ENCODE peak calls at places on chromosome 20, in four cellular contexts. G, J, K and Q are unnamed samples.

GRCh38 chr20:48638546-48638945 is 189.3 kb downstream of the PREX1 start:
- DNase-seq in J (no peak), G (no peak), K (no peak), Q (peak; percentile 61)

GRCh38 chr20:61704661-61705060 is 361.0 kb downstream of the TAF4 start:
- DNase-seq in K (no peak), G (no peak), J (no peak), Q (no peak)

GRCh38 chr20:5864873-5865582 is 85.3 kb downstream of the TRMT6 start:
- DNase-seq in G (peak; percentile 52), K (no peak), J (no peak), Q (peak; percentile 7)

GRCh38 chr20:21018576-21018975 is 87.6 kb downstream of the LINC00237 start:
- DNase-seq in J (no peak), G (no peak), K (no peak), Q (no peak)

GRCh38 chr20:58424218-58424617 is 35.2 kb downstream of the VAPB start:
- DNase-seq in J (no peak), K (no peak), G (no peak), Q (no peak)

GRCh38 chr20:61355096-61355495 is 103.0 kb downstream of the CDH4 start:
- DNase-seq in J (no peak), K (no peak), G (no peak), Q (no peak)

GRCh38 chr20:59634435-59635005 is 30.2 kb downstream of the PHACTR3 start:
- DNase-seq in K (no peak), G (no peak), J (no peak), Q (no peak)

GRCh38 chr20:14790771-14791517 is 453.5 kb upstream of the FLRT3 start:
- DNase-seq in K (no peak), G (no peak), J (no peak), Q (no peak)

GRCh38 chr20:33721391-33722140 is 1.5 kb upstream of the PXMP4 start:
- DNase-seq in K (no peak), G (no peak), J (no peak), Q (no peak)

GRCh38 chr20:23820493-23820892 is 6.0 kb downstream of the CST2 start:
- DNase-seq in K (no peak), J (no peak), G (no peak), Q (no peak)

GRCh38 chr20:55582498-55582897 is 422.8 kb downstream of the CBLN4 start:
- DNase-seq in K (no peak), J (no peak), G (no peak), Q (no peak)

GRCh38 chr20:13336308-13337089 is 115.4 kb downstream of the ISM1 start:
- DNase-seq in G (peak; percentile 62), J (no peak), K (no peak), Q (peak; percentile 60)

GRCh38 chr20:57514273-57514751 is 10.6 kb downstream of the CTCFL start:
- DNase-seq in J (peak; percentile 91), K (peak; percentile 59), G (peak; percentile 88), Q (peak; percentile 79)

GRCh38 chr20:6635034-6635736 is 132.3 kb upstream of the BMP2 start:
- DNase-seq in K (no peak), G (no peak), J (no peak), Q (no peak)

GRCh38 chr20:46708172-46708860 is 1.1 kb upstream of the SLC2A10 start:
- DNase-seq in K (no peak), G (no peak), J (peak; percentile 89), Q (peak; percentile 44)

GRCh38 chr20:17688965-17689364 is 6.9 kb upstream of the RRBP1 start:
- DNase-seq in J (no peak), K (no peak), G (no peak), Q (no peak)

GRCh38 chr20:10531848-10532247 is 96.7 kb downstream of the SLX4IP start:
- DNase-seq in K (no peak), G (no peak), J (no peak), Q (no peak)

GRCh38 chr20:61933481-61933950 is 132.2 kb downstream of the TAF4 start:
- DNase-seq in G (no peak), J (peak; percentile 44), K (no peak), Q (no peak)

GRCh38 chr20:45880988-45881788 is at the start of gene ZSWIM1:
- DNase-seq in K (peak; percentile 98), J (peak; percentile 100), G (peak; percentile 100), Q (peak; percentile 100)

GRCh38 chr20:58700823-58701222 is 8.2 kb downstream of the NPEPL1 start:
- DNase-seq in G (no peak), K (no peak), J (peak; percentile 35), Q (no peak)

GRCh38 chr20:3168079-3168828 is 5.1 kb downstream of the LZTS3 start:
- DNase-seq in G (no peak), K (no peak), J (peak; percentile 89), Q (peak; percentile 68)

GRCh38 chr20:46406986-46407670 is 713 bp upstream of the ELMO2 start:
- DNase-seq in G (peak; percentile 42), J (peak; percentile 64), K (no peak), Q (peak; percentile 70)

GRCh38 chr20:50470249-50470858 is 39.8 kb upstream of the PTPN1 start:
- DNase-seq in J (no peak), K (no peak), G (no peak), Q (peak; percentile 36)

GRCh38 chr20:52190437-52191131 is 995 bp downstream of the ZFP64 start:
- DNase-seq in G (peak; percentile 89), J (peak; percentile 68), K (peak; percentile 10), Q (peak; percentile 61)

GRCh38 chr20:60297649-60298048 is 339.4 kb downstream of the CDH26 start:
- DNase-seq in G (no peak), K (no peak), J (no peak), Q (no peak)

GRCh38 chr20:43448748-43449535 is 8.8 kb upstream of the SRSF6 start:
- DNase-seq in G (peak; percentile 86), J (peak; percentile 82), K (peak; percentile 40), Q (peak; percentile 62)

DNA sequence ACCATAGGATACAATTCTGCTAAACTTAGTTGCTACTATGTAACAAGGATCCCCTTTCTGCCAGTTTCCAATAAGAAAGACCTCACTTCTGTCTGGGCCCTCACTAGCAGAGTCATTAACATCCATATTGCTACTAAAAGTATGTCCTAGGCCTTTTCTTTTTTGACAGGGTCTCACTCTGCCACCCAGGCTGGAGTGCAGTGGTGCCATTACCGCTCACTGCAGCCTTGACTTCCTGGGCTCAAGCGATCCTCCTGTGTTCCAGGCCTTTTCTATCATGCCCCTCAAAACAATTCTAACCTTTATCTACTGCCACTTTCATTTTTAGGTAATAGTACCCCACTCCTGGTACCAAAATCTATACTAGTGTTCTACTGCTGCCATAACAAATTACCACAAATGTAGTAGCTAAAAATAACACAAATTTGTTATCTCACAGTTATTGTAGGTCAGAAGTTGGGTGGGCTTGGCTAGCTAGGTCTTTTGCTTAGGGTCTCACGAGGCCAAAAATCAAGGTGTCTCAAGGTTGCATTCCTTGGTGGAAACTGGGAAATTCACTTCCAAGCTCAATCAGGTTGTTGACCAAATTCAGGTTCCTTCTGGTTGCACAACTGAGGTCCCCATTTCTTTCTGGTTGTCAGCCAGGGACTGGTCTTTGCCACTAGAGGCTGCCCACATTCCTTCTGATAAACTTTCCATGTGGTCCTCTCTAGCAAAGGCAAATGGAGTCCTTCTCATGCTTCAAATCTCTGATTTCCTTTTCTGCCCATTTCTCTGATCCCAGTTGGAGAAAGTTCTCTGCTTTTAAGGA is 3.0 kb downstream of the CSNK2A1 start:
- DNase-seq in G (no peak), K (no peak), J (no peak), Q (no peak)
- TF ChIP-seq CTCF in G (no peak), K (no peak), J (peak; percentile 47), Q (no peak)

DNA sequence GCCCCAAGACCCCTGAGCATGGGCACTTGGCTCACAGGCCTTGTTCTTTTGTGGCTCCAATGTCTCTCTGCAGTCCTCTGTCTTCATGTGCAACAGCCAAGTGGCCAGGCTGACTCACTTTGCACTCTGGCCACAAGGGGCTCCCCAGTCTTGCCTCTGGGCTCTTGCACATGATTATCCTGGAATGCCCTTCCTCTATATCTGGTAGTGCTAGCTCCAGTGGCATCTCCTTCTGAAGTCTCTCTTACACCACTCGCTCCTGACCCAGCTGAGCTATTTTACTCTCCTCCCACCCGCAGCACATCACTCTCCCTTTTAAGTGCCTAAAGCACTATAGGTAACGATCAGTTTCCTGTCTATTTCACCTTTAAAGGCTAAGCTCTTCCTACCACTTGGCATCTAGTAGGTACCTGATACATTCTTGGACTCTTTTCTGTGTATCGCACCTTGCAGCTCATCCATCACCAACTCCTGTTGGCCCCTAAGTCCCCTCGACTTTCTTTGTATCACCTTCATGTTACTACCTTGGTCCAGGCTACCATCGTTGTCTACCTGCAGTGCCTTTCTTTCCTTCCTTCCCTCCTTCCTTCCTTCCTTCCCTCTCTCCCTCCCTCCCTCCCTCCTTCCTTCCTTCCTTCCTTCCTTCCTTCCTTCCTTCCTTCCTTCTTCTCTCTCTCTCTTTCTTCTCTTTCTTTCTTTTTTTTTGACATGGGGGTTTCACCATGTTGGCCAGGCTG is 211.9 kb upstream of the RNF24 start:
- DNase-seq in K (no peak), G (peak; percentile 31), J (peak; percentile 83), Q (peak; percentile 35)
- TF ChIP-seq CTCF in K (peak; percentile 46), G (no peak), J (peak; percentile 76), Q (no peak)

DNA sequence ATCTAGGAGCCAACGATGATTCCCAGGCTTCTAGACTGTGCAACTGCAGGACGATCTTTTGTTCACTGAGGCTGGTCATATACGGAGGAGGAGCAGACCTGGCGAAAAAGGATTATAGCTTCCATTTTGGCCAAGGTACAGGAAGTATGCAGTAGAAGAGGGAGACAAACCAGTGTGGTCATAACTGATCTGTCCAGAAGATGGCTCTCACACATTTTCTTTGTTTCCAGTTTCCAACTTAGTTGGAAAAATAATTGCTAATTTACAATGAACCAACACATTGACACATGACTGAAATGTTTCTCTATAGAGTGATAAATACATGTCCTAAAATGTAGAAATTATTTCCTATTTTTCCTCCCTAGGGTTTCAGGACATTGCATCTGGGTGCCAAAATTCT is 364.1 kb upstream of the BTBD3 start:
- DNase-seq in G (peak; percentile 23), J (no peak), K (no peak), Q (peak; percentile 6)
- TF ChIP-seq CTCF in G (peak; percentile 35), J (peak; percentile 50), K (peak; percentile 69), Q (no peak)

DNA sequence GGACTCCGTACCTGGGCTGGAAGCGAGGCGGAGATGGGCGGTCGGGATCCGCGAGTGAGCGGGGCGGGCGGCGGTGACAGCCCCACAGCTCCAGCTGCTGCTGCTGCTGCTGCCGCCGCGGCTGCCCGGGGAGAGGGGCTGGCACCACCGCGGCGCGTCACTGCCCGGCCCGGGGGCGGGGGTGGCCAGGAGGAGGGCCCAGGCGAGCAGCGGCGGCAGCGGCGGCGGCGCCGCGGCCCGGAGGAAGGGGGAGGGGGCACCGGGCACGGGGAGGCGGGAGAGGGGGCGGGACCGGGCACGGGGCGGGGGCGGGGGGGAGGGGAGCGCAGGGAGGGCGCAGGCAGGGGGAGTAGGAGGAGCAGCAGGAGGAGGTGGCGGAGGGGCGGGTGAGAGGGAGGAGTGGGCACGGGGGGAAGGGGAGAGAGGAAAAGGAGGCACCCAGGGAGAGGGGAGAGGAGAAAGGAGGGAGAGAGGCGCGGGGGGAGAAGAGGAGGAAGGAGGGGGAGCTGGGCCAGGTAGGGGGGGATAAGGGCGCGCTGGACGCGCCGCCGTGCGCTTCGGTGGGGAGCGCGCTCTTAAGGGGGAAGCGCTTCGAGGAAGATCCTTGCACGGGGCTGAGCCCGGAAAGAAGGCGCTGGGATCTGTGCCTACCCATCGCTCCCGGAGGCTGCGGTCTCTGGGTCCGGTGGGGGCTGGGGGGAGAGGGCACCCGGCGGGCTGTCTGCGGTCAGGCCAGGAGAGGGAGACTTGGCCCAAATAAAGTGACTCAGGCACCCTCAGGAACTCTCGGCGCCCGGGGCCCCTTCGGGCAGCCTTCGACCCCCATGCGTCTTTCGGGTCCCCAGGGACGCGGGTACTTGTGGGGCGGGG is 101.5 kb downstream of the NOL4L start:
- DNase-seq in J (peak; percentile 92), K (peak; percentile 82), G (peak; percentile 74), Q (peak; percentile 94)
- TF ChIP-seq CTCF in J (peak; percentile 49), K (no peak), G (no peak), Q (no peak)

GRCh38 chr20:8361008-8361652 is 229.1 kb downstream of the PLCB1 start:
- DNase-seq in J (no peak), G (no peak), K (no peak), Q (no peak)
- TF ChIP-seq CTCF in J (no peak), G (no peak), K (no peak), Q (no peak)

GRCh38 chr20:25000268-25000801 is 7.8 kb upstream of the APMAP start:
- DNase-seq in K (no peak), G (peak; percentile 91), J (peak; percentile 17), Q (peak; percentile 62)
- TF ChIP-seq CTCF in K (no peak), G (no peak), J (no peak), Q (no peak)